ENCODE peak calls at places on chromosomes 4 and X, in six cellular contexts. K is H9, P is H1, S is mesenchymal stem cell, X is IMR-90, I is trophoblast cell. M is an unnamed sample. For H3K4me1, the result is how much of the 10 kb centered on the place peaks cover.

GRCh38 chr4:6360385-6360784 is 90.7 kb downstream of the WFS1 start:
- DNase-seq in K (no peak), P (no peak), S (no peak), X (no peak), I (no peak), M (peak)

GRCh38 chrX:18119856-18120255 is 100.8 kb downstream of the BEND2 start:
- DNase-seq in K (no peak), P (no peak), S (no peak), X (no peak), I (no peak), M (no peak)

GRCh38 chr4:79578613-79579012 is 170.6 kb upstream of the GK2 start:
- DNase-seq in K (no peak), P (no peak), S (no peak), X (no peak), I (peak), M (no peak)

GRCh38 chr4:94897023-94897422 is 139.3 kb downstream of the BMPR1B start:
- DNase-seq in K (no peak), P (no peak), S (no peak), X (no peak), I (no peak), M (no peak)

GRCh38 chrX:119736206-119736764 is 22.1 kb upstream of the SOWAHD start:
- DNase-seq in K (no peak), P (no peak), S (no peak), X (peak), I (no peak), M (no peak)

GRCh38 chrX:54786972-54787371 is 11.1 kb downstream of the ITIH6 start:
- DNase-seq in K (peak), P (no peak), S (no peak), X (no peak), I (no peak), M (no peak)

GRCh38 chr4:13665711-13666660 is 38.5 kb upstream of the BOD1L1 start:
- DNase-seq in K (no peak), P (no peak), S (no peak), X (peak), I (no peak), M (no peak)

GRCh38 chrX:107674480-107675364 is 46.4 kb downstream of the PRPS1 start:
- DNase-seq in K (no peak), P (no peak), S (peak), X (no peak), I (no peak), M (no peak)

GRCh38 chr4:7198440-7199128 is 6.2 kb downstream of the SORCS2 start:
- DNase-seq in K (peak), P (no peak), S (no peak), X (no peak), I (no peak), M (no peak)

GRCh38 chr4:6221851-6222760 is 21.8 kb upstream of the JAKMIP1 start:
- DNase-seq in K (peak), P (no peak), S (no peak), X (no peak), I (peak), M (peak)

GRCh38 chrX:118534716-118535493 is 39.3 kb downstream of the DOCK11 start:
- DNase-seq in K (no peak), P (no peak), S (no peak), X (no peak), I (no peak), M (no peak)

GRCh38 chr4:151322565-151322964 is 2.8 kb downstream of the SH3D19 start:
- DNase-seq in K (no peak), P (no peak), S (no peak), X (no peak), I (peak), M (no peak)

GRCh38 chr4:16196482-16197393 is 29.5 kb downstream of the TAPT1 start:
- DNase-seq in K (no peak), P (no peak), S (peak), X (peak), I (peak), M (peak)

GRCh38 chr4:7319024-7319423 is 115.7 kb downstream of the PSAPL1 start:
- DNase-seq in K (no peak), P (no peak), S (no peak), X (no peak), I (no peak), M (no peak)

GRCh38 chr4:92303621-92304027 is at the start of gene GRID2:
- DNase-seq in K (peak), P (no peak), S (peak), X (peak), I (no peak), M (peak)

GRCh38 chrX:37348237-37349130 is 680 bp upstream of the PRRG1 start:
- DNase-seq in K (no peak), P (no peak), S (peak), X (peak), I (no peak), M (peak)

GRCh38 chr4:183272384-183272783 is 47.7 kb downstream of the CLDN22 start:
- DNase-seq in K (no peak), P (no peak), S (no peak), X (no peak), I (no peak), M (no peak)

GRCh38 chr4:171880136-171880535 is 66.9 kb downstream of the GALNTL6 start:
- DNase-seq in K (no peak), P (no peak), S (peak), X (peak), I (peak), M (no peak)

GRCh38 chrX:769796-770195 is 139.2 kb downstream of the SHOX start:
- DNase-seq in K (peak), P (no peak), S (no peak), X (no peak), I (no peak), M (no peak)

GRCh38 chr4:85953651-85954018 is 406.2 kb downstream of the MAPK10 start:
- DNase-seq in K (no peak), P (no peak), S (peak), X (peak), I (peak), M (no peak)

GRCh38 chr4:54228563-54229501 is at the start of gene PDGFRA:
- DNase-seq in K (peak), P (no peak), S (peak), X (peak), I (no peak), M (peak)

GRCh38 chrX:39396358-39396995 is 595.2 kb downstream of the MID1IP1 start:
- DNase-seq in K (no peak), P (no peak), S (no peak), X (no peak), I (no peak), M (no peak)

GRCh38 chrX:45846328-45846727 is 645.7 kb upstream of the DIPK2B start:
- DNase-seq in K (no peak), P (no peak), S (no peak), X (no peak), I (no peak), M (no peak)
- H3K14ac ChIP-seq in K (no peak), P (no peak), S (no peak), X (no peak), I (no peak), M (no peak)

GRCh38 chr4:2789801-2790582 is 2.9 kb upstream of the SH3BP2 start:
- DNase-seq in K (no peak), P (no peak), S (no peak), X (no peak), I (no peak), M (no peak)
- H3K23ac ChIP-seq in K (no peak), P (no peak), S (no peak), X (no peak), I (no peak), M (peak)

DNA sequence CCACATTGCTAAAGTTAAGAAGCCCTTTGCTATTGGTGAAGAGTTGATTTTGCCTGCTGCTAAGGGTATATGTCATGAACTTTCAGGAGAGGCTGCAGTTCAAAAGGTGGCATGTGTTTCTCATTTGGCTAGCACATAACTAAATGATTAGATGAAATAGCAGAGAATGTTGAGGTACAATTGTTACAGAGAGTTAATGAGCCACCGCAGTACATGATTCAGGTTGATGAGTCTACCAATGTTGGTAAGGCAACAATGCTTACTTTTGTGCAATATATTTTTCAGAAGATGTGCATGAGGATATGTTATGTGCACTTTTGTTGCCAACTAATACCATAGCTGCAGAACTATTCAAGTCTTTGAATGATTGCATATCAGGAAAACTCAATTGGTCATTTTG is 21.1 kb upstream of the CXCL2 start:
- DNase-seq in K (no peak), P (no peak), S (no peak), X (no peak), I (no peak), M (no peak)
- H3K4me1 ChIP-seq in K (under half), P (under half), S (under half), X (under half), I (under half), M (under half)

GRCh38 chr4:56227301-56227835 is 159.9 kb downstream of the AASDH start:
- DNase-seq in K (no peak), P (no peak), S (no peak), X (no peak), I (no peak), M (no peak)
- H3K14ac ChIP-seq in K (no peak), P (no peak), S (no peak), X (no peak), I (no peak), M (no peak)

DNA sequence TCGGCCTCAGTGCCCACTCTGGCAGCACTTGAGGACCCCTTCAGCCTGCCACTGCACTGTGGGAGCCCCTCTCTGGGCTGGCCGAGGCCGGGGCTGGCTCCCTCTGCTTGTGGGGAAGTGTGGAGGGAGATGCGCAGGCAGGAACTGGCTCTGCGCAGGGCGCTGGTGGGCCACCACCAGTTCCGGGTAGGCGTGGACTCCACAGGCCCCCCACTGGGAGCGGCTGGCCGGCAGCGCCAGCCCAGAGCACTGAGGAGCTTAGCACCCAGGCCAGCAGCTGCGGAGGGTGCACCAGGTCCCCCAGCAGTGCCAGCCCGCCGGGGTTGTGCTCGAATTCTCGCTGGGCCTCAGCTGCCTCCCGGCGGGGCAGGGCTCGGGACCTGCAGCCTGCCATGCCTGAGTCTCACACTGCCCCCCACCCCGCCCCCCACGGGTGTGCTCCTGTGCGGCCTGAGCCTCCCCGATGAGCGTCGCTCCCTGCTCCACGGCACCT is 216.9 kb upstream of the TACR3 start:
- DNase-seq in K (no peak), P (no peak), S (no peak), X (no peak), I (no peak), M (no peak)
- H3K23ac ChIP-seq in K (no peak), P (no peak), S (no peak), X (no peak), I (no peak), M (no peak)

GRCh38 chr4:60189286-60189685 is 1010.8 kb upstream of the ADGRL3 start:
- DNase-seq in K (no peak), P (no peak), S (no peak), X (no peak), I (no peak), M (no peak)
- H3K4me1 ChIP-seq in K (under half), P (under half), S (under half), X (under half), I (under half), M (under half)

M was measured in neuronal stem cell.